ENCODE peak calls at places on chromosomes 16 and 17, in six cellular contexts. G is foreskin keratinocyte, A is neural progenitor cell, L is left lung, X is ovary, K is adrenal gland. T is an unnamed sample. For H3K4me1, the result is how much of the 10 kb centered on the place peaks cover.

GRCh38 chr17:81239714-81240555 is 817 bp downstream of the NDUFAF8 start:
- DNase-seq in G (peak), A (peak), L (no peak), X (no peak), K (no peak), T (no peak)

GRCh38 chr17:27506348-27507218 is 50.3 kb downstream of the KSR1 start:
- DNase-seq in G (no peak), A (peak), L (no peak), X (no peak), K (no peak), T (no peak)

GRCh38 chr17:37802712-37803416 is 58.0 kb upstream of the HNF1B start:
- DNase-seq in G (no peak), A (no peak), L (no peak), X (no peak), K (peak), T (no peak)

GRCh38 chr17:40350410-40351184 is 13.9 kb downstream of the GJD3 start:
- DNase-seq in G (no peak), A (peak), L (peak), X (no peak), K (peak), T (no peak)

GRCh38 chr16:22948603-22949368 is 134.8 kb downstream of the HS3ST2 start:
- DNase-seq in G (peak), A (peak), L (no peak), X (no peak), K (peak), T (peak)

GRCh38 chr17:6497496-6498221 is 53.4 kb downstream of the PIMREG start:
- DNase-seq in G (no peak), A (no peak), L (no peak), X (no peak), K (no peak), T (no peak)

GRCh38 chr16:66508261-66508913 is 41.5 kb downstream of the TK2 start:
- DNase-seq in G (peak), A (no peak), L (no peak), X (no peak), K (no peak), T (no peak)

GRCh38 chr17:3732171-3732570 is 8.5 kb downstream of the HASPIN start:
- DNase-seq in G (no peak), A (no peak), L (no peak), X (no peak), K (no peak), T (no peak)

GRCh38 chr16:67766281-67766680 is 40.1 kb downstream of the RANBP10 start:
- DNase-seq in G (no peak), A (no peak), L (no peak), X (no peak), K (no peak), T (no peak)

GRCh38 chr16:14374451-14375131 is 255.5 kb downstream of the PARN start:
- DNase-seq in G (no peak), A (no peak), L (peak), X (no peak), K (no peak), T (no peak)

GRCh38 chr17:46144246-46144645 is 49.0 kb downstream of the KANSL1 start:
- DNase-seq in G (no peak), A (no peak), L (no peak), X (no peak), K (no peak), T (no peak)

GRCh38 chr17:40063034-40063765 is 435 bp downstream of the THRA start:
- DNase-seq in G (no peak), A (peak), L (peak), X (peak), K (peak), T (no peak)

GRCh38 chr17:67993998-67994361 is 2.3 kb downstream of the C17orf58 start:
- DNase-seq in G (peak), A (no peak), L (no peak), X (no peak), K (no peak), T (no peak)

GRCh38 chr17:78502611-78503148 is 74.5 kb downstream of the DNAH17 start:
- DNase-seq in G (no peak), A (no peak), L (no peak), X (no peak), K (no peak), T (no peak)

GRCh38 chr16:3131755-3132377 is 3.0 kb upstream of the ZNF213 start:
- DNase-seq in G (peak), A (peak), L (peak), X (no peak), K (no peak), T (no peak)

GRCh38 chr16:3134338-3135119 is at the start of gene ZNF213:
- DNase-seq in G (peak), A (peak), L (peak), X (peak), K (peak), T (peak)

GRCh38 chr16:3137267-3137666 is 2.4 kb downstream of the ZNF213 start:
- DNase-seq in G (no peak), A (no peak), L (peak), X (no peak), K (no peak), T (no peak)

GRCh38 chr16:3138342-3138741 is 3.5 kb downstream of the ZNF213 start:
- DNase-seq in G (no peak), A (no peak), L (peak), X (no peak), K (no peak), T (no peak)

DNA sequence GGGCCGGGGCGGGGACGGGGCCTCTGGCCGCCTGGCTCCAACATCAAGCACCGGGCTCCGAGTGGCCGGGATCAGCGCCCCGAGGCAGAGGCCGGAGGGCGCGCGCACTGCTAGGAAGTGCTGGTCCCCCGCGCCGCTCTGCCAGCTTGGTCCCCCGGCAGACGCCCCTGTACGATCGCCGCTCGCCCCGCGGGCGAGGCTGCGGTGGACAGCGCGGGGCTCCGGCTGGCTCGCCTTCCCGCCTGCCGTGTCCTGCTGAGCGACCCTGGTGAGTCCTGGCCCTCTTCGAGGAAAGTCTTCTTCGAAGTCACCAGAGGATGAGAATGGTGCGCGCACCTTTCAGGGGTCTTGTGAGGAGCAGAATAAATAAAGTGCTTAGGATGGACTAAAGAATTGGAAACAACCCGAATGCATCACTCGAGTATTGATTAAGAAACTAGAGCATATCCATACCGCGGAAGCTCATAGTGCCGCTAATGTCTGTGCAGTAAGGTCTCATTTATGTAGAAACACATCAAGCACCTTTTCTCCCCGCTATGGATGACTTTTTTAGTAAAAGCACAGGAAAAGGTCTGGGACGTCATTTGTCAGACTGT is 389 bp downstream of the ZNF213 start:
- DNase-seq in G (peak), A (no peak), L (no peak), X (no peak), K (no peak), T (no peak)
- H3K4me1 ChIP-seq in G (under half), A (under half), L (under half), X (under half), K (under half), T (under half)

GRCh38 chr16:53458623-53459022 is 24.4 kb downstream of the RBL2 start:
- DNase-seq in G (no peak), A (no peak), L (no peak), X (no peak), K (no peak), T (no peak)
- H3K27ac ChIP-seq in G (no peak), A (no peak), L (no peak), X (no peak), K (no peak), T (no peak)

GRCh38 chr17:74838275-74838674 is 21.4 kb downstream of the GRIN2C start:
- DNase-seq in G (no peak), A (no peak), L (no peak), X (no peak), K (no peak), T (no peak)

GRCh38 chr17:74833501-74834361 is 26.0 kb downstream of the GRIN2C start:
- DNase-seq in G (no peak), A (peak), L (peak), X (no peak), K (no peak), T (no peak)

GRCh38 chr17:74836191-74836590 is 23.5 kb downstream of the GRIN2C start:
- DNase-seq in G (no peak), A (no peak), L (peak), X (no peak), K (no peak), T (no peak)

GRCh38 chr17:74839955-74840354 is 19.7 kb downstream of the GRIN2C start:
- DNase-seq in G (no peak), A (no peak), L (no peak), X (no peak), K (no peak), T (no peak)

DNA sequence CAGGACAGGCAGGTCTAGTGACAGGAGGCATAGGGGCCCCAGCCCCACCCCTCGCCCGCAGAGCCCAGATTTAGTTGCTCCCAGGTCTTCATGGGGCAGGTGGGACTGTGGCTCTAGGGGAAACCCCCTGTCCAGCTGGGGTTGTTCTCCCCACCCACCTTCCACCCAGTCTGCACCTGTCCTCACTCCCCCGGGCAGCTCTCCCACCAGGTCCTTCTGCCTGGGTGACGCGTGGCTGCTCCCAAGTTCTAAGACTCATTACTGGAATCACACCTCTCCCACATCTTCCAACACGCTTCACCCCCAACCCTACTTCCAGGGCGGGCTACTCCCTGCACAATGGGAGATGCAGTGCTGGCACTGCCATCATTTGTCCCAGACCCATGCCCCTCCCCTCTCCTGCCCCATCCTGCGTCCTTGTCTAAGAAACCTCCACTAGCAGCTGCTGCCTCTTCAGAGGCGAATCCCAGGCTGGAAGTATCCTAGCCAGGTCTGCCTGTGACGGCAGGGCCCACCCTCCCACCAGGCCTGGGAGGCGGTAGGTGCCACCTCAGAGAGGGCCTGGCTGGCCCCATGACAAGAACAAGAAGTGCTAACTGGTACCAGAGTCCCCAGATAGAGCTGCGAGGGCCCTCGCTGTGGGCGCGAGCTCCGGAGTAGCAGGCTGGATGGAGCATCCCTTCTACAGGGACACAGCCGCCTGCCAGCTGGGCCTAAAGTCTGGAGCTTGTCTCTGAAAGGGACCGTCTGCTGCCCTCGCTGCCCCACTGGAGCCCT is 22.8 kb downstream of the GRIN2C start:
- DNase-seq in G (no peak), A (no peak), L (peak), X (no peak), K (no peak), T (no peak)
- H3K4me1 ChIP-seq in G (under half), A (under half), L (under half), X (under half), K (under half), T (under half)

DNA sequence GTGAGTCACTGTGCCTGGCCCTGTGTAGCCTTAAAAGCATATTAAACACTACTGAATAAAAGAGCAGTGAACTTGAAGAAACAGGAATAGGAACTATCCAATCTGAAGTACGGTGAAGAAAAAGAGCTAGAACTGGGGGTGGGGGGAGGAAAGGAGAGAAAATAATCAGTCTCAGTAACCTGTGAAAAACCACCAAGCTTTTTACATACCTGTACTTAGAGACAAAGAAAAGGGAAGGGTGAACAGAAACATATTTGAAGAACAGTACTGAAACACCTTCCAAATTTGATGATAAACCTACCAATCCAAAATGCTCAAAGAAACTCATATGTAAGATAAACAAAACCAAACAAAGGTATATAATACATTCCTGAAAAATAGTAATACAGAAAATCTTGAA is 77.5 kb downstream of the USP32 start:
- DNase-seq in G (no peak), A (no peak), L (no peak), X (no peak), K (no peak), T (no peak)
- H3K27ac ChIP-seq in G (no peak), A (no peak), L (no peak), X (no peak), K (no peak), T (no peak)

GRCh38 chr16:2034695-2035430 is 8.2 kb downstream of the NHERF2 start:
- DNase-seq in G (no peak), A (no peak), L (no peak), X (no peak), K (no peak), T (no peak)
- H3K4me1 ChIP-seq in G (under half), A (under half), L (half or more), X (half or more), K (under half), T (under half)

DNA sequence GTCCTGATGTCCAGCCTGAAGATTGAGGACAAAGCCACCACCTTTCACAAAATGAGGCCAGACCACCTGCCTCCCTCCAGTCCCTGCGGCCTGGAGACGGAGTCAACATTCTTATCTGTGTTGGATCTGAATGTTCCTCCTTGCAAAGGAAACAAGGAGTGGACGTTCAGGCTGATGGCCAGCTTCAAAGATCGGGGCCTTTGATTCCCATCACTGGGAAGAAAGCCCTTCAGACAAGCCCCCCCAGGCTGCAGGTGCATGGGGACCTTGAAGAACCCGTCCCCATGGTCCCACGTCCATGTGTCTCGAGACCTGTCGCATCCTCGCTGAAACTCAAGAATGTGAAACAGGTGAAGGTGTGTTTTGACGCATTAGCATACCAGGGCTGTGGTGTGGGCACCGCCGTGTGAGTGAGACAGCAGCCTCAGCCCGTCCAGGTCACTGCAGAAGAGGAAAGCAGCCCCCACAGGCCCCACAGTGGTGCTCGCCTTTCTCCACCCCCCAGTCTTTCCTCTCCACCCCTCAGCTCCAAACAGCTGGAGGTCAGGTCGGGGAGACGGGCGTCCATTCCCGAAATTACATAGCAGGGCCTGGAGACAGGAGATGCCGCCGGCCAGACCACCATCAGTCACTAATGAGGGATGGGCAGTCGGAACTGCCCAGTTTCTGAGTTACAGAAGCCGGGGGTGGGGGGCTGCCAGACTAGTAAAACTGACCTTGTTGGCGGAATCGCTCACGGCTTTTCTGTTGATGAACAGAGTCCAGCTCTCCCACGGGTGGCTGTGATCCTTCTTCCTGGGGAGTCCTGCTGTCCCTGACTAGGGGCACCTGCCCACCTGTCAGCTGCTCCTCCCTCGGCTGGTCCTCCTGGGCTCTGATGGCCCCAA is 877 bp upstream of the CSNK1D start:
- DNase-seq in G (no peak), A (no peak), L (peak), X (no peak), K (no peak), T (no peak)
- H3K27ac ChIP-seq in G (no peak), A (no peak), L (peak), X (peak), K (no peak), T (no peak)

DNA sequence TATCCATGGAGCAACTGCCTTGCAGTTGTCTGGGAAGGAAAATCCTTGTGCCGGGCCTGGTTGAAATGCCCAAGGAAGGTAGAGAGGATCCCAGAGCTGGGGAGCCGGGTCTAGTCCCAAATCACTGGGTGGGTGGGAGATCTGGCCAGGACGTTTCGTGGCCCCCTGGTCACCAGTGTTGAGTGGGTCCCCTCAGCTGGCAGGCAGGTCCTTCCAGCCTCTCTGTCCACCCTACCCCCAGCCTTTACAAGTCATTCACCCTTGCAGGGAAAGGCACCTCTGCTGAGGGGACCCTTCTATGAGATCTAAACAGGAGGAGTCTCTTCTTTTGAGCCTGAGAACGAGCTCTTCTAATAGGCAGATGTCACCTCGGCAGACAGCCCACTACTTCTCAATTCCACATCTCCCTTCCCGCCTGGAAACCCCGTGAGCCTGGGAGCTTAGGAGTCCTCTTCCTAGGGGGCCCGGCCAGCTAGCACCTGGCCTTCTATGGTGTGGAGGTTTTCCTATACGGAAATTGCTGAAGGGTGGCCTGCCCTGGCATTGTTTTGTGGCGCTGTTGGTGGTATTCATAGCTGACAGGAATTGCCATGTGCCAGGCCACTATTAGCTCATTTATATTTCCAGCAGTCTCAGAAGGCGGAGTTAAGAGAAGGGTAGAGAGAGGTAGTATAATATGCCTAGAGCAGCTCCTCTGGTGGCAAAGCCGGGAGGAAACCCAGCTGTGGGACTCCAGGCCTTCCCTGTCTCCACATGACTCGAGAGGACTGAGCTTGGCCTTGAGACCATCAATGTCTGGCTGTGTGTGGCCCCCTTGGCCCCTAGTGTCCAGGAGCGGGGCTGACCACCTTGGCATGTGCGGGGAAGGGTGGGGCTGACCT is 13.3 kb downstream of the MPRIP start:
- DNase-seq in G (peak), A (no peak), L (no peak), X (no peak), K (peak), T (no peak)
- H3K4me1 ChIP-seq in G (under half), A (under half), L (under half), X (under half), K (under half), T (under half)

DNA sequence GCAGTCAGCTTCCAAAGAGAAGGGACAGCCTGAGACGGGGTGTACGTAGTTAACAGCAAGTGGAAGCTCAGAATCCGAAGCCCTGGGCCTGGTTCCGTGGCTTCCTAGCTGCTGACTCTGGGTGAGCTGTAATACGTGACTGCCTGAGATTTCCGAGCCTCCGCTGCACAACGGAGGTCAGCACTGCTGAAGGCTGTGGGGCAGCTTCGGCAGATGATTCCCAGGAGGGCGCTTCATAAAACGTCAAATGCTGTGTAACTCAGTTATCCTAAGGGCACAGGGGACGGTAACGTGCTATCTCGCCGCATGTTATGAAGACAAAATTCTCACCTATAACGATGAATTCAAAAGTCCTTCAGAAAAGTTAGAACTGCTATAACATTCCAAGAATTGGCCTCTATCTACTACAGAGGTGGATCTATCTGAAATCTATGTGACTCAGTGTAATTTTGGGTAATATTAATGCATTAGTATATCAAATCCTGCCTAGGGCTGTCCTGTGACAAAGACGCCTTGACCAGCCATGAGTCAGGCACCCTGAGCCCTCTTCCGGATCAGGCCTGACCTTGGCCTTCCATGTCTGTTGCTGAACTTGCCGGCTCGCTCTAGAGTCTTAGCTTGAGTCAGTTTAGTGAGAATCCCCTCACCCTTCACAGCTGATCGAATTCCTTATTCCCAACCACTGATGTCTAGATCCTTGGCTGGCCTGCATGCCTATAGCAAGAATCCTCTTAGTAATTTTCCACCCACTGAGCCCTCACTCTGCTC is 43.5 kb downstream of the MARF1 start:
- DNase-seq in G (no peak), A (no peak), L (no peak), X (no peak), K (peak), T (no peak)
- H3K27ac ChIP-seq in G (no peak), A (no peak), L (no peak), X (no peak), K (peak), T (no peak)

GRCh38 chr17:57949649-57950048 is 5.6 kb downstream of the CUEDC1 start:
- DNase-seq in G (peak), A (no peak), L (no peak), X (no peak), K (no peak), T (no peak)
- H3K4me1 ChIP-seq in G (under half), A (under half), L (half or more), X (under half), K (half or more), T (under half)

GRCh38 chr16:630815-631405 is at the start of gene WFIKKN1:
- DNase-seq in G (no peak), A (peak), L (peak), X (peak), K (peak), T (no peak)
- H3K27ac ChIP-seq in G (no peak), A (peak), L (no peak), X (no peak), K (no peak), T (no peak)

T was measured in iPS DF 6.9.